ENCODE peak calls at places on chromosomes 4 and X, in six cellular contexts. Y, M, O, U, G and X are unnamed samples.

GRCh38 chrX:152635941-152636340 is 1.8 kb upstream of the GABRQ start:
- DNase-seq in Y (peak; percentile 56), O (no peak), G (no peak), M (no peak), U (peak; percentile 21), X (no peak)

GRCh38 chrX:132365490-132365889 is 123.3 kb downstream of the MBNL3 start:
- DNase-seq in M (no peak), Y (no peak), O (no peak), U (no peak), G (no peak), X (no peak)

GRCh38 chr4:11293866-11294265 is 134.8 kb downstream of the HS3ST1 start:
- DNase-seq in Y (no peak), M (no peak), O (no peak), G (no peak), U (no peak), X (no peak)

GRCh38 chr4:183722738-183723560 is 63.9 kb downstream of the TRAPPC11 start:
- DNase-seq in M (peak; percentile 74), O (peak; percentile 23), Y (peak; percentile 87), U (peak; percentile 71), G (peak; percentile 64), X (peak; percentile 70)

GRCh38 chr4:106266201-106266600 is 49.8 kb downstream of the TBCK start:
- DNase-seq in U (no peak), G (no peak), Y (no peak), M (no peak), O (no peak), X (peak; percentile 21)

GRCh38 chr4:91322961-91323360 is 980.8 kb upstream of the GRID2 start:
- DNase-seq in M (no peak), O (no peak), Y (no peak), U (no peak), G (no peak), X (no peak)

GRCh38 chrX:54248309-54248708 is 65.3 kb upstream of the FAM120C start:
- DNase-seq in M (no peak), Y (no peak), O (no peak), U (no peak), G (no peak), X (no peak)

GRCh38 chr4:6582889-6583504 is 8.0 kb downstream of the MAN2B2 start:
- DNase-seq in O (no peak), M (no peak), U (no peak), Y (no peak), G (no peak), X (peak; percentile 14)

GRCh38 chr4:5050520-5050955 is 742 bp upstream of the STK32B start:
- DNase-seq in G (no peak), O (no peak), Y (peak; percentile 41), M (peak; percentile 87), U (no peak), X (peak; percentile 49)

GRCh38 chr4:75834095-75834771 is 68.0 kb downstream of the PPEF2 start:
- DNase-seq in Y (no peak), U (no peak), G (no peak), M (no peak), O (no peak), X (no peak)

GRCh38 chrX:73581002-73581628 is 18.1 kb downstream of the CHIC1 start:
- DNase-seq in M (no peak), U (no peak), G (no peak), O (no peak), Y (no peak), X (no peak)

GRCh38 chr4:175671491-175671934 is 140.6 kb downstream of the GPM6A start:
- DNase-seq in U (no peak), O (no peak), G (no peak), M (no peak), Y (no peak), X (no peak)